ENCODE peak calls at places on chromosomes 11 and 22, in six cellular contexts. K is fibroblast of lung, S is GM23338, X is A549, Z is H9, W is mesendoderm. U is an unnamed sample.

GRCh38 chr11:18791175-18792065 is at the start of gene PTPN5:
- DNase-seq in S (peak), Z (peak), W (peak), X (no peak), K (no peak), U (peak)

GRCh38 chr11:5242933-5243844 is 6.5 kb downstream of the HBG1 start:
- DNase-seq in X (no peak), K (no peak), S (no peak), W (no peak), Z (no peak), U (no peak)

GRCh38 chr11:65790902-65791650 is 4.2 kb downstream of the OVOL1 start:
- DNase-seq in K (no peak), W (no peak), Z (no peak), S (no peak), X (no peak), U (peak)

GRCh38 chr11:106422585-106422984 is 345.1 kb downstream of the AASDHPPT start:
- DNase-seq in X (no peak), S (no peak), Z (no peak), K (no peak), W (no peak), U (no peak)

GRCh38 chr11:102283088-102283487 is 34.2 kb upstream of the BIRC3 start:
- DNase-seq in Z (no peak), W (no peak), X (no peak), K (no peak), S (no peak), U (no peak)

GRCh38 chr11:12266943-12267342 is 110.4 kb upstream of the PARVA start:
- DNase-seq in S (peak), Z (peak), K (no peak), X (no peak), W (peak), U (no peak)

GRCh38 chr11:65620666-65621065 is 5.1 kb downstream of the PCNX3 start:
- DNase-seq in S (no peak), Z (no peak), X (no peak), W (no peak), K (no peak), U (no peak)

GRCh38 chr22:44289429-44290171 is 23.2 kb downstream of the SHISAL1 start:
- DNase-seq in K (no peak), X (no peak), W (peak), S (no peak), Z (peak), U (peak)

GRCh38 chr11:96125400-96125799 is 201.5 kb upstream of the MTMR2 start:
- DNase-seq in W (no peak), K (no peak), X (no peak), Z (no peak), S (no peak), U (no peak)

GRCh38 chr11:113684558-113684957 is 21.6 kb downstream of the TMPRSS5 start:
- DNase-seq in X (no peak), S (no peak), Z (no peak), W (no peak), K (no peak), U (no peak)

GRCh38 chr11:130043575-130043974 is 26.1 kb upstream of the APLP2 start:
- DNase-seq in S (no peak), W (no peak), Z (no peak), K (no peak), X (no peak), U (no peak)

GRCh38 chr11:117923275-117923674 is 5.9 kb downstream of the TMPRSS13 start:
- DNase-seq in W (no peak), K (no peak), S (no peak), Z (no peak), X (no peak), U (no peak)

GRCh38 chr22:50342651-50343540 is at the start of gene PPP6R2:
- DNase-seq in Z (peak), K (peak), S (peak), W (peak), X (no peak), U (peak)

GRCh38 chr22:46963672-46964545 is 201.5 kb downstream of the TBC1D22A start:
- DNase-seq in W (no peak), S (no peak), X (no peak), Z (no peak), K (no peak), U (no peak)

GRCh38 chr22:33321466-33321865 is 263.3 kb upstream of the SYN3 start:
- DNase-seq in X (no peak), W (no peak), S (no peak), K (no peak), Z (no peak), U (no peak)

GRCh38 chr11:58046231-58046630 is 15.5 kb downstream of the OR6Q1 start:
- DNase-seq in W (no peak), K (no peak), Z (no peak), X (no peak), S (no peak), U (no peak)

GRCh38 chr11:43366597-43367121 is 7.9 kb downstream of the TTC17 start:
- DNase-seq in Z (no peak), W (no peak), X (no peak), S (no peak), K (peak), U (no peak)

GRCh38 chr22:21726650-21727049 is 8.9 kb downstream of the YPEL1 start:
- DNase-seq in W (peak), Z (peak), K (no peak), X (peak), S (peak), U (peak)

GRCh38 chr11:64284962-64285884 is at the start of gene GPR137:
- DNase-seq in W (peak), X (peak), Z (peak), K (peak), S (peak), U (peak)

GRCh38 chr11:33543823-33544222 is 156.8 kb downstream of the C11orf91 start:
- DNase-seq in S (no peak), Z (no peak), K (no peak), X (no peak), W (no peak), U (no peak)

GRCh38 chr22:46027219-46028068 is 50.5 kb upstream of the WNT7B start:
- DNase-seq in W (peak), S (peak), Z (no peak), X (no peak), K (no peak), U (no peak)

GRCh38 chr11:35259529-35259928 is 120.6 kb downstream of the CD44 start:
- DNase-seq in X (no peak), S (no peak), Z (no peak), K (no peak), W (no peak), U (no peak)

GRCh38 chr11:74057251-74058151 is 48.6 kb upstream of the UCP3 start:
- DNase-seq in W (peak), Z (no peak), X (peak), K (peak), S (no peak), U (no peak)

GRCh38 chr22:17698948-17699347 is 60.4 kb downstream of the BCL2L13 start:
- DNase-seq in Z (no peak), W (no peak), K (no peak), X (no peak), S (no peak), U (no peak)

GRCh38 chr11:119560961-119561360 is 138.0 kb upstream of the THY1 start:
- DNase-seq in S (no peak), W (no peak), K (no peak), Z (no peak), X (no peak), U (no peak)

GRCh38 chr11:131906963-131907362 is 536.5 kb downstream of the NTM start:
- DNase-seq in X (no peak), S (peak), K (no peak), W (peak), Z (no peak), U (peak)

GRCh38 chr11:69040581-69041260 is 8.0 kb upstream of the TPCN2 start:
- DNase-seq in X (no peak), Z (no peak), S (no peak), W (peak), K (peak), U (no peak)

GRCh38 chr22:46213052-46213451 is 37.0 kb downstream of the CDPF1 start:
- DNase-seq in S (no peak), K (no peak), X (no peak), Z (no peak), W (no peak), U (no peak)

GRCh38 chr22:39212721-39213376 is 31.9 kb downstream of the PDGFB start:
- DNase-seq in X (peak), K (peak), S (peak), Z (peak), W (peak), U (no peak)

GRCh38 chr22:40768187-40768586 is 51.0 kb downstream of the SLC25A17 start:
- DNase-seq in K (no peak), S (no peak), X (no peak), W (no peak), Z (no peak), U (no peak)

GRCh38 chr11:46721286-46721685 is 2.3 kb downstream of the F2 start:
- DNase-seq in K (no peak), S (no peak), Z (no peak), X (no peak), W (no peak), U (no peak)

GRCh38 chr11:133844217-133844616 is 1.1 kb downstream of the SPATA19 start:
- DNase-seq in X (no peak), K (no peak), W (no peak), Z (no peak), S (no peak), U (no peak)

GRCh38 chr11:34235591-34236071 is 122.2 kb downstream of the ABTB2 start:
- DNase-seq in Z (no peak), X (no peak), K (no peak), S (no peak), W (peak), U (no peak)

GRCh38 chr22:30596886-30597285 is 5.2 kb upstream of the PES1 start:
- DNase-seq in X (no peak), W (no peak), S (peak), Z (peak), K (no peak), U (no peak)

GRCh38 chr11:45041556-45041955 is 90.9 kb upstream of the TP53I11 start:
- DNase-seq in S (no peak), W (no peak), Z (no peak), K (no peak), X (no peak), U (no peak)

GRCh38 chr11:104556606-104557301 is 341.5 kb downstream of the CASP12 start:
- DNase-seq in S (no peak), W (no peak), X (no peak), Z (no peak), K (no peak), U (no peak)
- H3K4me2 ChIP-seq in S (no peak), W (no peak), X (no peak), Z (no peak), K (no peak), U (no peak)

DNA sequence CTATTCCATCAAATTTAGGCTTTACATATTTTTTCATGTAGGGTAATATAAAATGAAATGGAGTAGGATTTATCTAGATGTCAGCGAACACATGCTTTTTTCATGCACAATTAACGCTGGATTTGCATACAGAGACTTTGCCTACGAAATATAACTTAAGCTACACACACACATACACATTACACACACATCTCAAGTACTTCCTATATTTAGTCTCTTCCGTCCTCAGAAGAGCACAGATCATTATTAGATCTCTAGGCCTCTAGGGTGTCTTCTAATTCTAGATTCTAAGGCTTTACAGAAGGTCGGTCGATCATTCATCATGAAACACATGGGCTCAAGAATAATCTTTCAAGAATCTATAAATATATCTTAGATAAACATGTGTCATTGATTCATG is 3.8 kb upstream of the MS4A13 start:
- DNase-seq in X (no peak), Z (no peak), K (no peak), W (no peak), S (no peak), U (no peak)
- H3K4me2 ChIP-seq in X (no peak), Z (no peak), K (no peak), W (no peak), S (no peak), U (no peak)

GRCh38 chr11:115193931-115194797 is 310.1 kb downstream of the CADM1 start:
- DNase-seq in K (no peak), Z (no peak), W (no peak), S (no peak), X (no peak), U (no peak)
- H3K4me2 ChIP-seq in K (no peak), Z (no peak), W (no peak), S (no peak), X (no peak), U (no peak)

GRCh38 chr11:10742460-10743208 is 8.4 kb upstream of the CTR9 start:
- DNase-seq in S (no peak), K (peak), W (no peak), Z (no peak), X (no peak), U (peak)
- H3K4me2 ChIP-seq in S (no peak), K (no peak), W (no peak), Z (no peak), X (no peak), U (no peak)

GRCh38 chr11:107856981-107857517 is 1.5 kb downstream of the SLC35F2 start:
- DNase-seq in X (no peak), K (no peak), Z (no peak), S (no peak), W (no peak), U (no peak)

GRCh38 chr11:107856180-107856980 is 2.2 kb downstream of the SLC35F2 start:
- DNase-seq in S (peak), W (peak), Z (peak), K (no peak), X (no peak), U (no peak)

GRCh38 chr11:107859459-107860239 is 1.1 kb upstream of the SLC35F2 start:
- DNase-seq in X (peak), Z (peak), S (peak), K (no peak), W (no peak), U (peak)

GRCh38 chr11:107858217-107859070 is at the start of gene SLC35F2:
- DNase-seq in K (peak), Z (peak), X (peak), S (peak), W (peak), U (peak)

GRCh38 chr11:107857550-107858216 is 904 bp downstream of the SLC35F2 start:
- DNase-seq in Z (no peak), X (no peak), S (no peak), K (peak), W (peak), U (no peak)
- H3K4me2 ChIP-seq in Z (peak), X (peak), S (peak), K (peak), W (peak), U (peak)

GRCh38 chr22:48340727-48341709 is 1486.7 kb downstream of the BRD1 start:
- DNase-seq in X (no peak), K (no peak), W (peak), Z (no peak), S (peak), U (no peak)
- H3K4me2 ChIP-seq in X (no peak), K (no peak), W (no peak), Z (no peak), S (no peak), U (no peak)

DNA sequence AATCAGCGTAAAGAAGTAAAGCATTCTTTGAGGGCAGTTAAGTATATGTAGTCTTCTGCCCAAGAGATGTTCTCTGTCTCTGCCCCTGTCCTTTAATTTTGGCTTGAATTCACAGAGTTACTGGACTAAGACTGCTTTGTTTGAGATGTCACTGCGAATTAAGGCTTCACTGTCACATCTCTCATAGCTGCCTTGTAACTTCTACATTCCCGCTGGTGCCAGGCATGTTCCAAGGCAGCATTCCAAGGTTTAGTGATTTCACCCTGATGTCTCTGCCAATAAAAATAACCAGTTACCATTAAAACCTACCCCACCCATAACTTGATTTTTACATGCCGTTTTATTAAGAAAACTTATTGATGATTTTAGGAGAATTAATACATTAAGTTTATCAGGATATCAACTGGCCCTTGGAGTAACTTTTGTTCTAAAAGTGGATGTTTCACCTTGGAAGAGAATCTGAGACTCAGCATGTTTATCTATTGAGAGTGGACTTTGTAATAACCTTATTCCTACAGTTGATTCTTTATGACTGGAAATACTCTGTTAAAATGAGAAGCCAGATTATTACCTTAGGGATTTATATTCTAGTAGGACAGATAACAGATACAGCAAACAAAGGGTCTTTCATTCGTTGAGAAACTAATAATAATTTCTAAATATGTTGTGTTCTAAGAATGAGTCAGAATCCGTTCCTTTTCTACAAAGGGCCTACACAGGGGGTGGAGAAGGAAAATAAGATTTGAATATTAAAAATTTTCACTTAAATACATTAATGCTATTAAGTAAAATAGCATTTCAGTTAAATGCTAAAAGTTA is 110.2 kb downstream of the UVRAG start:
- DNase-seq in S (no peak), X (no peak), Z (no peak), W (no peak), K (peak), U (no peak)
- H3K4me2 ChIP-seq in S (no peak), X (no peak), Z (no peak), W (no peak), K (no peak), U (peak)

DNA sequence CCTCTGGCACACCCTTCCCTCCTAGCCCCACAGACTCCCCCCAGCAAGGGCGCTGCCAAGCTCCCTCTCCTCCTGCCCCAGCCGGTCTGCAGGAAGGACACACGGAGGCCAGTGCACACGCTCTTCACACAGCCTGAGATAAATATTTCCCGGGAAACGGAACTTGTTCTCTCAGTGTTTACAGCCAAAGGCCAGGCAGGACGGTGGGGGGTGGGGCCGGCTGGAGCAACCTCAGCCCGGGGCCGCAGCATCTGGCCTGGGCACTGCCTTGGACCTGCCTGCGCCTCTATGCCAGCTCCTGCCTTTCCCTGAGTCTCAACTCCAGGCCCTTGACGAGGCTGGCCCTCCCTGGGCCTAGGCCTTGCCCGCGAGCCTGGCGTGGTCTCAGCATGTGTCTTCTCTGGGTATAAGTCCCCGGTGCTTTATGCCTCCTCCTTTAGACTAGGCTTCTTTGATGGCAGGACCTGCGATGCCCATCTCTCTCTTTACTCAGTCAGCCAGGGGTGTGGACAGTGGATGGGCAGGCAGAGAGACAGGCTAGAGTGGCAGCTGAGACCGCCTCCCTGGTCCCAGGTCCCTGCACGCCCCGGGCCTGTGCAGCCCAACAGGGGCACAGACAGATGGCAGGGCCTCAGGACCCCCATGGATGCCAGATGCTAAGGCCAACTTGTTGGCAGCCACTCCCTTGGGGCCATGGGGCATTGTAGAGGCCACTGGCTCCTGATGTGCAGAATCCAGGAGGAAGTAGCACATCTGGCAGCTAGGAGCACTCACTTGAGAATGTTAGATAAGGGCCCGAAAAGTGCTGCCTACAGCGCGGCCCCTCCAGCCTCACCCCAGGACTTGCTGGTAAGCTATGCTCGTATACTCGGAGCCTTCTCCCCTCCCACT is 48.2 kb downstream of the PDE2A start:
- DNase-seq in Z (no peak), X (no peak), S (peak), W (no peak), K (peak), U (peak)
- H3K4me2 ChIP-seq in Z (no peak), X (no peak), S (no peak), W (no peak), K (no peak), U (no peak)

GRCh38 chr11:108748971-108749370 is 84.1 kb downstream of the DDX10 start:
- DNase-seq in Z (no peak), S (no peak), K (no peak), X (no peak), W (no peak), U (no peak)

GRCh38 chr11:108754901-108755625 is 90.2 kb downstream of the DDX10 start:
- DNase-seq in X (no peak), K (peak), W (no peak), S (no peak), Z (no peak), U (no peak)

GRCh38 chr11:108752297-108752751 is 87.5 kb downstream of the DDX10 start:
- DNase-seq in K (no peak), Z (no peak), W (no peak), S (no peak), X (no peak), U (no peak)

GRCh38 chr11:108751444-108751843 is 86.6 kb downstream of the DDX10 start:
- DNase-seq in X (no peak), W (no peak), Z (no peak), K (no peak), S (no peak), U (no peak)
- H3K4me2 ChIP-seq in X (no peak), W (no peak), Z (no peak), K (no peak), S (no peak), U (no peak)